ENCODE peak calls at places on chromosome 6, in nine cellular contexts. N is lung, M is HepG2, U is adrenal gland, D is endothelial cell, Y is foreskin fibroblast, P is ovary, W is OCI-LY7, T is AG10803. F is an unnamed sample.

GRCh38 chr6:162198072-162198471 is 529.5 kb downstream of the PRKN start:
- DNase-seq in W (no peak), N (no peak), T (no peak), Y (no peak), U (no peak), P (no peak), D (no peak), M (no peak), F (no peak)

GRCh38 chr6:163723759-163724158 is 309.2 kb downstream of the QKI start:
- DNase-seq in D (no peak), W (peak; percentile 73), T (no peak), N (no peak), P (no peak), Y (no peak), U (no peak), M (no peak), F (no peak)

GRCh38 chr6:114249522-114249921 is 93.3 kb downstream of the HS3ST5 start:
- DNase-seq in D (no peak), U (no peak), Y (no peak), W (no peak), N (no peak), M (no peak), T (no peak), P (no peak), F (no peak)

GRCh38 chr6:74871757-74872156 is 334.1 kb downstream of the COL12A1 start:
- DNase-seq in W (no peak), P (no peak), U (no peak), M (no peak), Y (peak; percentile 79), N (no peak), T (peak; percentile 74), D (no peak), F (no peak)

GRCh38 chr6:101090281-101090680 is 209.2 kb upstream of the ASCC3 start:
- DNase-seq in N (no peak), P (no peak), D (no peak), Y (peak; percentile 47), W (no peak), M (no peak), U (no peak), T (no peak), F (no peak)

GRCh38 chr6:75794954-75795739 is 46.1 kb downstream of the MYO6 start:
- DNase-seq in D (no peak), N (no peak), U (no peak), W (no peak), Y (peak; percentile 8), T (no peak), P (no peak), M (no peak), F (no peak)

GRCh38 chr6:149395185-149395584 is 4.9 kb upstream of the SUMO4 start:
- DNase-seq in T (no peak), U (no peak), N (no peak), D (no peak), W (no peak), M (no peak), P (no peak), Y (no peak), F (no peak)

GRCh38 chr6:93418113-93418447 is 1.3 kb downstream of the EPHA7 start:
- DNase-seq in W (no peak), P (no peak), N (no peak), M (no peak), T (no peak), Y (no peak), U (no peak), D (no peak), F (no peak)

GRCh38 chr6:132392792-132393191 is 8.5 kb downstream of the MOXD1 start:
- DNase-seq in W (peak; percentile 43), T (no peak), D (no peak), Y (peak; percentile 38), P (no peak), M (peak; percentile 35), N (no peak), U (no peak), F (no peak)

GRCh38 chr6:16851758-16852157 is 90.5 kb upstream of the ATXN1 start:
- DNase-seq in T (no peak), P (no peak), Y (peak; percentile 16), W (no peak), D (no peak), N (no peak), M (no peak), U (no peak), F (no peak)

GRCh38 chr6:166999845-167000253 is 652 bp downstream of the CEP43 start:
- DNase-seq in N (no peak), W (peak; percentile 41), M (peak; percentile 74), D (no peak), P (no peak), T (peak; percentile 6), Y (peak; percentile 38), U (no peak), F (no peak)

GRCh38 chr6:93282521-93283031 is 136.8 kb downstream of the EPHA7 start:
- DNase-seq in M (no peak), Y (no peak), P (no peak), D (no peak), W (no peak), N (no peak), U (peak; percentile 11), T (no peak), F (no peak)

GRCh38 chr6:16747232-16748027 is 13.8 kb downstream of the ATXN1 start:
- DNase-seq in N (no peak), T (peak; percentile 70), M (peak; percentile 78), Y (peak; percentile 83), P (no peak), U (no peak), W (no peak), D (no peak), F (no peak)

GRCh38 chr6:141829566-141829965 is 303.2 kb upstream of the GJE1 start:
- DNase-seq in M (peak; percentile 10), N (no peak), Y (no peak), W (no peak), D (no peak), T (no peak), P (no peak), U (no peak), F (no peak)

GRCh38 chr6:134063121-134063965 is 10.9 kb upstream of the SLC2A12 start:
- DNase-seq in Y (no peak), N (no peak), D (no peak), W (no peak), M (peak; percentile 40), T (no peak), P (no peak), U (no peak), F (no peak)

GRCh38 chr6:18545726-18546125 is 158.6 kb downstream of the RNF144B start:
- DNase-seq in U (no peak), D (no peak), P (no peak), T (no peak), M (no peak), W (no peak), N (no peak), Y (peak; percentile 17), F (no peak)

GRCh38 chr6:126153661-126154060 is 167.3 kb downstream of the TRMT11 start:
- DNase-seq in W (no peak), P (no peak), N (no peak), Y (peak; percentile 68), T (peak; percentile 55), U (no peak), M (no peak), D (no peak), F (no peak)

GRCh38 chr6:21305827-21306469 is 287.6 kb upstream of the SOX4 start:
- DNase-seq in U (no peak), P (no peak), T (peak; percentile 63), N (no peak), M (peak; percentile 70), W (no peak), Y (peak; percentile 72), D (no peak), F (no peak)
- TF ChIP-seq CTCF in U (no peak), P (no peak), T (peak; percentile 32), N (no peak), M (peak; percentile 43), W (no peak), Y (no peak), D (no peak), F (no peak)

GRCh38 chr6:55545791-55546190 is 33.2 kb downstream of the HMGCLL1 start:
- DNase-seq in Y (no peak), U (no peak), P (no peak), N (no peak), D (no peak), M (no peak), W (no peak), T (no peak), F (no peak)

GRCh38 chr6:55541024-55541423 is 38.0 kb downstream of the HMGCLL1 start:
- DNase-seq in T (no peak), U (no peak), Y (no peak), P (no peak), D (no peak), W (no peak), M (no peak), N (no peak), F (no peak)

DNA sequence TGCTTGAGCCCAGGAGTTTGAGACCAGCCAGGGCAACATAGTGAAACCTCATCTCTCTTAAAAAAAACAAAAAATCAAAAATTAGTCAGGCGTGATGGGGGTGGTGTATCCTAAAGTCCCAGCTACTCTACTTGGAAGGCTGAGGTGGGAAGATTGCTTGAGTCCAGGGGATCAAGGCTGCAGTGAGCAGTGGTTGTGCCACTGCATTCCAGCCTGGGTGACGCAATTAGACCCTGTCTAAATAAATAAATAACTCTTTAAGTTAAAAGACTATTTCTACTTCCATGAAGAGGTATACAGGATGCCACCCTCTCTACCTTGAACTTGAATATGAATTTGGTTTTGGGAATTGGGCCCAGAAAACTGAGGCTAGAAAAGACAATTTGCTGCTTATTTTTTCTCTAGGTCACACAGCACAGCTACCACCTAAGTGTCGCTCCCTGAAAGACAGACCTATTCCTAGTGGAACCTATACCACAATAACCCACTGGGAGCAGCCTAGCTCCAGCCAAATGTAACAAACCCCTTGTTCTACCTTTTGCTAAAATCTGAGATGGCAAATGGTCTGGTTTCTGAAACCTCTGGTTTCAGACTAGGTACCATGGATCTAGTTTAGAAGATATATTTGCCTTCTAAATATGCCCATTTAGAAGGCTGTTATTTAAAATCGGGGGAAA is 35.2 kb downstream of the HMGCLL1 start:
- DNase-seq in T (no peak), Y (no peak), D (no peak), W (no peak), P (no peak), M (peak; percentile 21), U (no peak), N (no peak), F (no peak)
- TF ChIP-seq CTCF in T (no peak), Y (no peak), D (peak; percentile 17), W (no peak), P (no peak), M (no peak), U (no peak), N (no peak), F (no peak)

DNA sequence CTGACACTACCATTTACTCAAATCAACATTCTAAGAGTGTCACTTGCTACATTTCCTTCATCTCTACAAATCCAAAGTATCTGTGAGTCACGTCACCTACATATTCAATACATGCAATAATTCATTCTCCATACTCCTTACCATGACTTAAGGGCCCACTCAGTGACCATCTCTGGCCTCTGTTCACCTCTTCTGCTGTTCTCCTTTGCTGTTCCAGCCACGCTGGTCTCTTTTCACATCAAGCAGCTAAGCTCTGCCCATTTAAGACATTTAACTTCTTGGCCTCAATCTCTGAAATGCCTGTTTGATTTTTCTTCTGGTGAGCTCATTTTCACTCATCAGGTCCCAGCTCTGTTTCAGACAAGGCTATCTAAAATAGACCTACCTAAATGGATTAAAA is 46.5 kb downstream of the HFE start:
- DNase-seq in P (no peak), T (no peak), U (no peak), D (no peak), W (no peak), M (no peak), Y (no peak), N (no peak), F (no peak)
- TF ChIP-seq CTCF in P (no peak), T (no peak), U (no peak), D (no peak), W (no peak), M (no peak), Y (no peak), N (no peak), F (no peak)

GRCh38 chr6:33279971-33280511 is 3.1 kb downstream of the B3GALT4 start:
- DNase-seq in Y (peak; percentile 78), U (no peak), W (peak; percentile 48), D (peak; percentile 71), M (peak; percentile 93), P (no peak), T (peak; percentile 34), N (no peak), F (no peak)
- TF ChIP-seq CTCF in Y (peak; percentile 71), U (peak; percentile 33), W (peak; percentile 78), D (peak; percentile 76), M (peak; percentile 83), P (no peak), T (peak; percentile 57), N (no peak), F (peak; percentile 42)